ENCODE peak calls at places on chromosomes 1 and 21, in six cellular contexts. K is lower leg skin, M is ELF-1, A is A549, R is substantia nigra, F is adrenal gland. B is an unnamed sample.
A peak's percentile ranks its signal among the peaks of the same experiment; 100 is the strongest.

GRCh38 chr1:10767282-10767681 is 29.2 kb downstream of the CASZ1 start:
- DNase-seq in M (peak; percentile 63), F (no peak), R (no peak), K (no peak), A (no peak), B (no peak)

GRCh38 chr1:234602334-234603220 is 7.4 kb downstream of the IRF2BP2 start:
- DNase-seq in M (no peak), A (peak; percentile 81), R (peak; percentile 62), K (peak; percentile 75), F (peak; percentile 75), B (no peak)

GRCh38 chr1:246145900-246146299 is 361.2 kb downstream of the SMYD3 start:
- DNase-seq in K (no peak), R (no peak), A (no peak), M (no peak), F (no peak), B (no peak)

GRCh38 chr1:30192969-30193630 is 530.3 kb downstream of the MATN1 start:
- DNase-seq in R (no peak), F (no peak), M (no peak), A (no peak), K (no peak), B (no peak)

GRCh38 chr1:160629286-160630210 is 17.3 kb downstream of the SLAMF1 start:
- DNase-seq in K (no peak), F (peak; percentile 55), R (peak; percentile 10), M (peak; percentile 70), A (no peak), B (no peak)

GRCh38 chr1:54795100-54795665 is 5.9 kb downstream of the TTC22 start:
- DNase-seq in M (no peak), K (no peak), F (no peak), A (no peak), R (no peak), B (no peak)

GRCh38 chr1:54610048-54610447 is 13.3 kb downstream of the FAM151A start:
- DNase-seq in M (peak; percentile 61), K (peak; percentile 67), F (peak; percentile 75), R (no peak), A (no peak), B (peak; percentile 20)

GRCh38 chr1:55898191-55898590 is 681.2 kb downstream of the PLPP3 start:
- DNase-seq in M (no peak), F (no peak), K (no peak), A (no peak), R (no peak), B (no peak)

GRCh38 chr1:109844609-109845008 is 66.0 kb upstream of the CSF1 start:
- DNase-seq in F (no peak), R (no peak), K (no peak), M (no peak), A (no peak), B (no peak)

GRCh38 chr1:170685166-170685565 is 21.2 kb downstream of the PRRX1 start:
- DNase-seq in R (no peak), K (no peak), F (no peak), M (no peak), A (no peak), B (no peak)

GRCh38 chr1:53359934-53360276 is 32.0 kb upstream of the LRP8 start:
- DNase-seq in A (no peak), K (peak; percentile 15), F (no peak), R (no peak), M (no peak), B (no peak)

GRCh38 chr1:225735252-225736149 is 42.1 kb upstream of the SRP9 start:
- DNase-seq in R (no peak), F (peak; percentile 92), M (peak; percentile 72), K (peak; percentile 92), A (peak; percentile 82), B (peak; percentile 23)

GRCh38 chr1:53582211-53583020 is 123.2 kb downstream of the DMRTB1 start:
- DNase-seq in R (no peak), K (peak; percentile 82), F (no peak), M (peak; percentile 33), A (no peak), B (no peak)

GRCh38 chr1:235024706-235025421 is 103.8 kb downstream of the TOMM20 start:
- DNase-seq in K (peak; percentile 71), A (no peak), F (no peak), M (peak; percentile 56), R (no peak), B (no peak)

GRCh38 chr1:13699510-13699909 is 478 bp upstream of the PRDM2 start:
- DNase-seq in F (no peak), R (peak; percentile 26), M (no peak), K (no peak), A (no peak), B (no peak)

GRCh38 chr1:185170291-185170848 is 13.4 kb downstream of the SWT1 start:
- DNase-seq in M (peak; percentile 77), R (peak; percentile 57), A (peak; percentile 36), K (no peak), F (peak; percentile 52), B (peak; percentile 82)

GRCh38 chr1:93738075-93738622 is 56.5 kb upstream of the BCAR3 start:
- DNase-seq in K (no peak), R (no peak), M (no peak), A (peak; percentile 40), F (no peak), B (no peak)

GRCh38 chr21:44820851-44821250 is 3.0 kb upstream of the SUMO3 start:
- DNase-seq in F (no peak), R (no peak), K (no peak), M (no peak), A (no peak), B (no peak)

GRCh38 chr1:228347181-228347580 is 59.5 kb downstream of the TRIM11 start:
- DNase-seq in M (no peak), R (no peak), K (peak; percentile 46), A (no peak), F (peak; percentile 5), B (no peak)

GRCh38 chr1:93275634-93276295 is 69.9 kb upstream of the DR1 start:
- DNase-seq in K (no peak), M (peak; percentile 26), F (no peak), A (peak; percentile 7), R (no peak), B (peak; percentile 8)

GRCh38 chr1:67677408-67677807 is 7.6 kb upstream of the GADD45A start:
- DNase-seq in R (no peak), K (no peak), A (no peak), M (no peak), F (no peak), B (no peak)

GRCh38 chr1:21904725-21905520 is 32.2 kb downstream of the HSPG2 start:
- DNase-seq in A (no peak), K (no peak), R (no peak), M (no peak), F (peak; percentile 79), B (no peak)

GRCh38 chr1:224736619-224737352 is 120.7 kb downstream of the CNIH3 start:
- DNase-seq in K (peak; percentile 89), R (peak; percentile 57), M (peak; percentile 37), F (no peak), A (no peak), B (no peak)

GRCh38 chr1:156081174-156082110 is 823 bp downstream of the MEX3A start:
- DNase-seq in A (no peak), M (peak; percentile 53), R (no peak), F (no peak), K (no peak), B (peak; percentile 72)

GRCh38 chr1:165324050-165324449 is 32.5 kb downstream of the LMX1A start:
- DNase-seq in R (no peak), A (no peak), M (no peak), K (no peak), F (no peak), B (no peak)

GRCh38 chr1:71463144-71463543 is 382.3 kb upstream of the ZRANB2 start:
- DNase-seq in F (peak; percentile 15), A (no peak), M (no peak), R (no peak), K (no peak), B (no peak)

GRCh38 chr1:1346501-1346890 is 2.7 kb downstream of the DVL1 start:
- DNase-seq in M (no peak), R (no peak), K (no peak), F (no peak), A (no peak), B (no peak)

GRCh38 chr1:162736184-162736583 is 54.3 kb upstream of the HSD17B7 start:
- DNase-seq in K (no peak), A (no peak), M (no peak), R (no peak), F (no peak), B (no peak)

GRCh38 chr1:6796095-6796494 is 10.8 kb downstream of the CAMTA1 start:
- DNase-seq in R (no peak), A (no peak), F (no peak), K (no peak), M (no peak), B (no peak)

GRCh38 chr1:197917813-197918646 is 858 bp downstream of the LHX9 start:
- DNase-seq in R (no peak), A (no peak), K (peak; percentile 85), M (peak; percentile 57), F (no peak), B (peak; percentile 64)

GRCh38 chr1:78155121-78155520 is 109.4 kb downstream of the GIPC2 start:
- DNase-seq in K (no peak), A (no peak), M (peak; percentile 30), R (no peak), F (no peak), B (peak; percentile 72)

GRCh38 chr1:205775717-205776056 is 405 bp upstream of the RAB29 start:
- DNase-seq in F (peak; percentile 48), A (no peak), R (no peak), M (no peak), K (no peak), B (no peak)

GRCh38 chr1:160853014-160853413 is 9.7 kb downstream of the CD244 start:
- DNase-seq in A (no peak), K (no peak), R (no peak), F (no peak), M (no peak), B (no peak)

GRCh38 chr1:54327386-54328116 is 78.6 kb downstream of the SSBP3 start:
- DNase-seq in F (no peak), K (no peak), R (no peak), A (no peak), M (peak; percentile 57), B (no peak)

GRCh38 chr1:78168306-78168705 is 122.5 kb downstream of the GIPC2 start:
- DNase-seq in K (no peak), A (no peak), F (no peak), R (no peak), M (no peak), B (no peak)

GRCh38 chr21:16942703-16943102 is 570.1 kb upstream of the CXADR start:
- DNase-seq in K (no peak), M (peak; percentile 65), A (no peak), F (peak; percentile 21), R (no peak), B (peak; percentile 63)

GRCh38 chr1:50488876-50489275 is 65.6 kb upstream of the DMRTA2 start:
- DNase-seq in K (no peak), R (no peak), M (no peak), A (no peak), F (no peak), B (no peak)

GRCh38 chr1:38045431-38046332 is 911 bp downstream of the POU3F1 start:
- DNase-seq in A (no peak), R (no peak), F (peak; percentile 40), K (no peak), M (peak; percentile 80), B (peak; percentile 71)

GRCh38 chr1:57983441-57983840 is 559.6 kb upstream of the DAB1 start:
- DNase-seq in K (no peak), A (no peak), F (no peak), R (no peak), M (no peak), B (no peak)